ENCODE peak calls at places on chromosomes 7 and 10, in five cellular contexts. A is cardiac muscle cell, G is lower lobe of right lung, B is fibroblast of pulmonary artery, V is GM06990. Q is an unnamed sample.

GRCh38 chr10:62581351-62581750 is 207.2 kb downstream of the ZNF365 start:
- DNase-seq in A (no peak), G (no peak), B (no peak), V (no peak), Q (no peak)

GRCh38 chr10:92846819-92847184 is 1.5 kb upstream of the EXOC6 start:
- DNase-seq in A (no peak), G (no peak), B (no peak), V (no peak), Q (no peak)

GRCh38 chr7:106417273-106417902 is 132.6 kb upstream of the NAMPT start:
- DNase-seq in A (no peak), G (no peak), B (peak), V (no peak), Q (no peak)

GRCh38 chr10:13949844-13950542 is 363.2 kb downstream of the PRPF18 start:
- DNase-seq in A (peak), G (no peak), B (peak), V (no peak), Q (no peak)

GRCh38 chr7:92841192-92841591 is 4.8 kb upstream of the CDK6 start:
- DNase-seq in A (no peak), G (no peak), B (no peak), V (no peak), Q (no peak)

GRCh38 chr7:135717686-135718085 is 10.3 kb downstream of the SLC13A4 start:
- DNase-seq in A (no peak), G (no peak), B (no peak), V (no peak), Q (no peak)

GRCh38 chr10:12465385-12466136 is 116.2 kb downstream of the CAMK1D start:
- DNase-seq in A (no peak), G (no peak), B (no peak), V (no peak), Q (no peak)

GRCh38 chr10:130737622-130738021 is 573.9 kb downstream of the TCERG1L start:
- DNase-seq in A (peak), G (no peak), B (peak), V (no peak), Q (no peak)

GRCh38 chr7:24701232-24701898 is 55.9 kb downstream of the GSDME start:
- DNase-seq in A (peak), G (no peak), B (peak), V (no peak), Q (no peak)

GRCh38 chr7:83794834-83795233 is 145.9 kb upstream of the SEMA3E start:
- DNase-seq in A (no peak), G (no peak), B (no peak), V (no peak), Q (no peak)

GRCh38 chr10:6089334-6090219 is 743 bp downstream of the RBM17 start:
- DNase-seq in A (no peak), G (no peak), B (no peak), V (peak), Q (no peak)

GRCh38 chr7:149099058-149099457 is 8.5 kb upstream of the ZNF786 start:
- DNase-seq in A (no peak), G (no peak), B (no peak), V (no peak), Q (no peak)

GRCh38 chr10:132099701-132100481 is 34.1 kb downstream of the JAKMIP3 start:
- DNase-seq in A (no peak), G (peak), B (no peak), V (no peak), Q (no peak)

GRCh38 chr10:113284635-113285034 is 268.2 kb upstream of the HABP2 start:
- DNase-seq in A (no peak), G (no peak), B (no peak), V (no peak), Q (no peak)

GRCh38 chr10:8037199-8037801 is 17.2 kb upstream of the GATA3 start:
- DNase-seq in A (no peak), G (no peak), B (no peak), V (no peak), Q (no peak)

GRCh38 chr10:3067045-3067858 is at the start of gene PFKP:
- DNase-seq in A (no peak), G (no peak), B (no peak), V (peak), Q (no peak)

GRCh38 chr10:68406111-68406814 is 814 bp downstream of the RUFY2 start:
- DNase-seq in A (peak), G (peak), B (peak), V (peak), Q (no peak)

GRCh38 chr7:95472521-95473160 is 13.1 kb upstream of the ASB4 start:
- DNase-seq in A (peak), G (no peak), B (peak), V (no peak), Q (no peak)

GRCh38 chr7:20508109-20508508 is 107.4 kb upstream of the ABCB5 start:
- DNase-seq in A (no peak), G (no peak), B (no peak), V (no peak), Q (no peak)
- TF ChIP-seq CTCF in A (no peak), G (no peak), B (no peak), V (no peak), Q (no peak)

GRCh38 chr7:158820656-158821055 is 8.7 kb downstream of the ESYT2 start:
- DNase-seq in A (no peak), G (no peak), B (no peak), V (no peak), Q (no peak)
- H3K4me3 ChIP-seq in A (no peak), G (no peak), B (no peak), V (no peak), Q (no peak)

DNA sequence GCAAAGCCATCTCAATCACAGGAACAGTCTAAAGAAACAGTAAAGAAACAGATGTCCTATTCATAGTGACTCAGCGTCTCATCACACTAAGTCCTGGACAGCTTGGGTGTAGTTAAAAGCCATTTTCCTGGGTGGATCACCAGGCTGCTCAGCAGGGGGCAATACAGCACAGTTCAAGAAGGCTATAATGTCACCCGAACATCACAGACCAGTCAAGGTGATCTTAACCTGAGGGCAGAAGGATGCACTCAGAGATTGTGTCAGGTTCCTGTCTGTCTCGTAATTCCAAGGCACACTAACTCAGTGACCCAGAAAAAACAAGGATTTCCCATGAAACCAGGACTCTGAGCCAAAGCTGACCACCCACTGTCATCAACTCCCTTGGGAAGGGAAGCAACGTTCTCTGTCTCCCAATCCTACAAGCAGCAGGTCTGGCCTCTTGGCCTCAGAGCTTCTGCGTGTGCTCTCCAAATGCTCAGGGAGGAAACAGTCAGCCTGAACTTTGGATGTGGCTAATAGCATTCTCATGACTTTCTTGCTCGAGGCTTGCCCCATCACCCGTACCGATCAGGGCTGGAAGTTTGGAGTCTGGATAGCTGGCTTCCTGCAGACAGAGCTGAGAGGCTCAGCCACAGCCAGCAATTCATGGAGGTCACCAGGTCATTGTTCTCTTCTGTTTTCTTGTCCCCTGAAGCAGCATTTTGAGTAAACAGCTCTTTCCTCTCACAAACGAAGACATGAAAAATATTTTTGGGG is 90.4 kb upstream of the FAM171A1 start:
- DNase-seq in A (peak), G (no peak), B (peak), V (no peak), Q (no peak)
- TF ChIP-seq CTCF in A (peak), G (no peak), B (peak), V (no peak), Q (no peak)

GRCh38 chr7:71131753-71132520 is at the start of gene GALNT17:
- DNase-seq in A (no peak), G (no peak), B (no peak), V (peak), Q (no peak)
- H3K4me3 ChIP-seq in A (peak), G (peak), B (no peak), V (no peak), Q (no peak)

GRCh38 chr10:28381903-28382347 is 79.1 kb upstream of the MPP7 start:
- DNase-seq in A (peak), G (peak), B (peak), V (peak), Q (peak)
- TF ChIP-seq CTCF in A (peak), G (peak), B (peak), V (peak), Q (peak)

DNA sequence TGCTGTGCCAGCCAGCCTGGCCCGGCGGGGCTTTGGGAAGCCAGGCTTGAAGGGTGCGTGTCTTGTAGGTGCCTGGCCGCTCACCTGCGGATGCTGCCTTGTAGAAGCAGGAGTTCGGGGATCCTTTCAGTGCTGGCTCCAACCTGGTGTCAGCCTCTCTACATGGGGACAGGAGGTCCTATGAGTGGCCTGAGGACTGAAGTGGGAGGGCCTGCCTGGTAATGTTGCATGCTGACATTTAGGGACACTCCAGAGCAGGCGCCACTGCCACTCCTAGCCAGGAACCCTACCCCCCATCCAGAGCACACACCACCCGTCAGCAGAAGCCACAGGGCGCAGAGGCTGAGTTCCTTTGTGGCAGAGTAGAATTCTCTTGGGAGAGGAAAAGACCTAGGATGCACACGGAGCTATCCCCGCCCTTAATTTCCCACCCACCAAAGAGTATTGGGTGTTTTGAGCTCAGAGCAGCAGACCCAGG is 603 bp upstream of the INSYN2A start:
- DNase-seq in A (no peak), G (no peak), B (no peak), V (no peak), Q (no peak)
- H3K4me3 ChIP-seq in A (peak), G (peak), B (peak), V (no peak), Q (no peak)

DNA sequence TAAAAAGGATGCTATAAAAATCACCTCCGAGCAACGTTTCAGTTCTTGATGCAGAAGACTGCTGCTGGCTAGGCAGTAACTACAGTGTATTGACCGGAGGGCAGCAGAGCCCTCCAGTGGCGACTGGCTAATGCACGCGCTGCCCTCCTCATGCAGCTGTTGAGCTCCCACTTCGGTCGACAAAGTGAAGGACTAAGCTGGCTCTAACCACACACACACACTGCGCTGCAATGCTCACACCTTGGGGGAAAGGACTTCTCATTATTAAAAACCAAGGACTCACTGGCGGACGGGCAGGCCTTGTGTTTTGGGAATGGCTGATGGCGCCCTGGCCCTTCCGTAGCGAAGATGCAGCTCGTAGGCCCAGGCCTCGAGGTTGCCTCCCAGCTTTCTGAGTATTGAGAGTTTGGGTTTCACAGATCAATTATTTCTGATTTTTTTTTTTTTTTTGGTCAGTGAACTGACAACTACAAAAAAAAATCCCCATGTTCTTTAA is 120.9 kb upstream of the DIP2C start:
- DNase-seq in A (peak), G (no peak), B (peak), V (no peak), Q (no peak)
- TF ChIP-seq CTCF in A (peak), G (peak), B (peak), V (peak), Q (peak)

Q was measured in GM12864.